ENCODE peak calls at places on chromosomes 4 and X, in four cellular contexts. G is activated CD8-positive, alpha-beta memory T cell treated with anti-CD3 and anti-CD28 coated beads for 4 hours; S is mesenchymal stem cell; A is mucosa of descending colon. J is an unnamed sample.

GRCh38 chrX:500481-501010 is 113.8 kb upstream of the PPP2R3B start:
- DNase-seq in S (no peak), A (no peak), G (no peak), J (no peak)

GRCh38 chr4:148026022-148026421 is 294.1 kb downstream of the ARHGAP10 start:
- DNase-seq in S (peak), G (no peak), A (no peak), J (no peak)

GRCh38 chr4:73576366-73576765 is 43.9 kb downstream of the RASSF6 start:
- DNase-seq in S (peak), G (no peak), A (no peak), J (no peak)

GRCh38 chr4:55397521-55398321 is 2.0 kb downstream of the TMEM165 start:
- DNase-seq in S (peak), G (no peak), A (no peak), J (no peak)

GRCh38 chr4:30208731-30209435 is 511.3 kb upstream of the PCDH7 start:
- DNase-seq in A (no peak), G (no peak), S (peak), J (no peak)

GRCh38 chr4:8281519-8282133 is 12.1 kb downstream of the HTRA3 start:
- DNase-seq in S (no peak), G (no peak), A (peak), J (peak)

GRCh38 chr4:67020079-67020807 is 525.1 kb downstream of the CENPC start:
- DNase-seq in G (no peak), S (peak), A (no peak), J (no peak)

GRCh38 chrX:80578518-80579105 is 158.4 kb downstream of the TENT5D start:
- DNase-seq in G (no peak), A (no peak), S (peak), J (no peak)

GRCh38 chr4:73853246-73853704 is at the start of gene PF4V1:
- DNase-seq in S (no peak), G (no peak), A (peak), J (no peak)

GRCh38 chr4:177367336-177367735 is 57.7 kb downstream of the NEIL3 start:
- DNase-seq in A (no peak), G (no peak), S (peak), J (no peak)

GRCh38 chrX:131649741-131650140 is 105.9 kb downstream of the OR13H1 start:
- DNase-seq in A (no peak), G (no peak), S (no peak), J (no peak)

GRCh38 chrX:96689951-96690350 is 5.3 kb downstream of the DIAPH2 start:
- DNase-seq in G (no peak), S (no peak), A (no peak), J (no peak)

GRCh38 chr4:24032371-24032989 is 142.6 kb upstream of the PPARGC1A start:
- DNase-seq in G (no peak), A (no peak), S (peak), J (no peak)

GRCh38 chrX:110561036-110561435 is 202.4 kb downstream of the RTL9 start:
- DNase-seq in S (no peak), A (peak), G (no peak), J (no peak)

GRCh38 chrX:85922821-85923220 is 124.5 kb downstream of the CHM start:
- DNase-seq in G (no peak), A (no peak), S (peak), J (no peak)

GRCh38 chr4:109721033-109721432 is 8.8 kb downstream of the PLA2G12A start:
- DNase-seq in A (no peak), G (no peak), S (peak), J (no peak)

J was measured in ovary.